ENCODE peak calls at places on chromosomes 16 and 17, in eight cellular contexts. H, M, Q, U, I, G, P and D are unnamed samples.

GRCh38 chr17:82007495-82008257 is 15.0 kb downstream of the CENPX start:
- DNase-seq in H (no peak), U (no peak), G (peak), M (no peak), I (no peak), Q (no peak), P (no peak), D (no peak)

GRCh38 chr17:77280304-77280910 is 139.6 kb downstream of the SEC14L1 start:
- DNase-seq in Q (peak), G (peak), M (no peak), P (peak), H (no peak), U (no peak), I (no peak), D (peak)

GRCh38 chr16:77066896-77067496 is 124.0 kb upstream of the MON1B start:
- DNase-seq in P (no peak), H (no peak), U (no peak), M (no peak), I (no peak), G (no peak), Q (no peak), D (no peak)

GRCh38 chr17:83119987-83120864 is 40.8 kb downstream of the METRNL start:
- DNase-seq in H (no peak), M (no peak), Q (no peak), P (peak), I (peak), G (no peak), U (no peak), D (no peak)

GRCh38 chr17:76909971-76910760 is 42.0 kb downstream of the MGAT5B start:
- DNase-seq in G (peak), P (peak), I (peak), M (peak), Q (no peak), U (peak), H (peak), D (peak)

GRCh38 chr17:13182854-13183253 is 165.0 kb upstream of the ELAC2 start:
- DNase-seq in I (no peak), G (no peak), M (no peak), H (no peak), U (no peak), Q (peak), P (no peak), D (no peak)

GRCh38 chr17:37530420-37530819 is 40.7 kb downstream of the DUSP14 start:
- DNase-seq in I (no peak), G (no peak), Q (no peak), H (no peak), P (no peak), M (no peak), U (no peak), D (no peak)

GRCh38 chr16:74480150-74481029 is 59.1 kb upstream of the CLEC18B start:
- DNase-seq in H (no peak), U (no peak), G (peak), I (no peak), P (peak), M (peak), Q (no peak), D (peak)

GRCh38 chr16:3532741-3533140 is 31.9 kb downstream of the CLUAP1 start:
- DNase-seq in U (no peak), P (no peak), I (no peak), H (no peak), Q (no peak), M (no peak), G (no peak), D (no peak)

GRCh38 chr17:1203111-1203966 is 23.6 kb upstream of the ABR start:
- DNase-seq in U (no peak), I (peak), G (no peak), P (peak), H (no peak), Q (no peak), M (peak), D (peak)

GRCh38 chr17:56976941-56977570 is 875 bp upstream of the SCPEP1 start:
- DNase-seq in P (no peak), I (no peak), H (no peak), U (no peak), G (no peak), Q (no peak), M (no peak), D (no peak)

GRCh38 chr17:76673729-76674128 is 30.2 kb upstream of the ST6GALNAC1 start:
- DNase-seq in G (peak), M (no peak), H (no peak), P (no peak), I (no peak), Q (no peak), U (no peak), D (no peak)

GRCh38 chr16:49856741-49857330 is 924 bp upstream of the ZNF423 start:
- DNase-seq in Q (peak), I (peak), H (peak), G (peak), U (peak), P (peak), M (peak), D (peak)

GRCh38 chr17:65463242-65463641 is 98.2 kb downstream of the AXIN2 start:
- DNase-seq in I (no peak), P (peak), G (no peak), H (no peak), M (no peak), U (no peak), Q (no peak), D (peak)

GRCh38 chr17:8846768-8847211 is 20.7 kb downstream of the PIK3R6 start:
- DNase-seq in Q (no peak), M (no peak), I (peak), U (no peak), P (peak), G (peak), H (no peak), D (peak)

GRCh38 chr17:77327566-77328463 is 187.0 kb downstream of the SEC14L1 start:
- DNase-seq in Q (no peak), G (no peak), M (no peak), U (no peak), P (no peak), I (peak), H (no peak), D (no peak)

GRCh38 chr16:50297301-50298074 is 31.1 kb downstream of the ADCY7 start:
- DNase-seq in I (no peak), H (no peak), Q (peak), G (no peak), M (no peak), U (no peak), P (no peak), D (no peak)

GRCh38 chr17:65000798-65001197 is 55.7 kb downstream of the GNA13 start:
- DNase-seq in I (no peak), G (no peak), Q (no peak), H (no peak), U (no peak), M (no peak), P (no peak), D (no peak)

GRCh38 chr16:75086281-75086680 is 30.3 kb downstream of the LDHD start:
- DNase-seq in P (peak), Q (no peak), M (no peak), H (no peak), G (peak), I (no peak), U (no peak), D (no peak)

GRCh38 chr16:138049-138417 is 440 bp downstream of the NPRL3 start:
- DNase-seq in Q (peak), G (no peak), U (no peak), M (peak), P (no peak), I (peak), H (no peak), D (no peak)

GRCh38 chr17:2693561-2694380 is 17.8 kb downstream of the CLUH start:
- DNase-seq in U (no peak), Q (no peak), M (no peak), H (no peak), P (no peak), I (no peak), G (no peak), D (no peak)

GRCh38 chr16:73232555-73233422 is 184.9 kb upstream of the ZFHX3 start:
- DNase-seq in M (peak), Q (peak), H (peak), I (no peak), P (peak), U (no peak), G (peak), D (peak)

GRCh38 chr16:8762254-8762653 is 35.2 kb downstream of the TMEM186 start:
- DNase-seq in I (no peak), P (no peak), Q (no peak), G (no peak), H (no peak), M (no peak), U (no peak), D (no peak)